ENCODE peak calls at places on chromosomes 12 and 14, in six cellular contexts. B is right lobe of liver; V is stimulated activated CD8-positive, alpha-beta memory T cell treated with anti-CD3 and anti-CD28 coated beads, Interleukin-4, amount 100 ng/mL, for 24 hours; K is left ventricle myocardium inferior; Y is ELR; E is epithelial cell of esophagus. R is an unnamed sample.

GRCh38 chr12:6790496-6791150 is 1.3 kb downstream of the CD4 start:
- DNase-seq in B (no peak), V (no peak), K (no peak), Y (no peak), E (no peak), R (no peak)

GRCh38 chr14:99815696-99816095 is 22.5 kb downstream of the EML1 start:
- DNase-seq in B (no peak), V (no peak), K (no peak), Y (no peak), E (no peak), R (no peak)

GRCh38 chr14:55843718-55844403 is 263.9 kb downstream of the KTN1 start:
- DNase-seq in B (no peak), V (no peak), K (no peak), Y (peak; percentile 5), E (no peak), R (no peak)

GRCh38 chr12:108640802-108641445 is 7.2 kb upstream of the SELPLG start:
- DNase-seq in B (no peak), V (no peak), K (peak; percentile 54), Y (peak; percentile 53), E (no peak), R (no peak)

GRCh38 chr14:99728231-99728920 is 44.3 kb downstream of the CYP46A1 start:
- DNase-seq in B (peak; percentile 54), V (no peak), K (peak; percentile 7), Y (no peak), E (no peak), R (no peak)

GRCh38 chr12:29429999-29430698 is 49.2 kb upstream of the ERGIC2 start:
- DNase-seq in B (no peak), V (no peak), K (no peak), Y (no peak), E (peak; percentile 92), R (no peak)

GRCh38 chr12:133106253-133106652 is 23.8 kb downstream of the ZNF891 start:
- DNase-seq in B (no peak), V (no peak), K (no peak), Y (peak; percentile 27), E (no peak), R (no peak)

GRCh38 chr12:89817501-89818226 is 109.0 kb upstream of the ATP2B1 start:
- DNase-seq in B (no peak), V (no peak), K (no peak), Y (peak; percentile 35), E (peak; percentile 43), R (no peak)

GRCh38 chr12:233615-233968 is 19.6 kb upstream of the SLC6A12 start:
- DNase-seq in B (no peak), V (no peak), K (no peak), Y (no peak), E (no peak), R (no peak)